ENCODE peak calls at places on chromosome 11, in eight cellular contexts. A is HCT116, Q is stomach, V is transverse colon, K is suprapubic skin, H is endothelial cell of umbilical vein, W is sigmoid colon, I is H1. J is an unnamed sample. For H3K4me1, the result is how much of the 10 kb centered on the place peaks cover.

GRCh38 chr11:128318856-128319474 is 268.4 kb downstream of the ETS1 start:
- DNase-seq in A (no peak), V (no peak), H (peak), W (no peak), I (no peak), K (no peak), Q (no peak), J (no peak)

GRCh38 chr11:17558916-17559315 is 11.9 kb downstream of the OTOG start:
- DNase-seq in H (no peak), I (no peak), A (no peak), V (no peak), W (peak), K (no peak), Q (no peak), J (no peak)

GRCh38 chr11:101342307-101342706 is 212.7 kb upstream of the PGR start:
- DNase-seq in I (no peak), V (no peak), H (no peak), A (no peak), Q (no peak), K (no peak), W (no peak), J (no peak)

GRCh38 chr11:117878939-117879475 is 2.5 kb upstream of the FXYD6 start:
- DNase-seq in A (no peak), H (no peak), W (no peak), V (no peak), K (no peak), I (no peak), Q (no peak), J (no peak)

GRCh38 chr11:91913407-91913806 is 311.2 kb upstream of the FAT3 start:
- DNase-seq in K (no peak), A (no peak), V (no peak), I (no peak), H (no peak), W (no peak), Q (no peak), J (no peak)

GRCh38 chr11:79046365-79046764 is 394.5 kb downstream of the TENM4 start:
- DNase-seq in Q (no peak), H (no peak), I (no peak), V (no peak), W (no peak), K (no peak), A (no peak), J (no peak)

GRCh38 chr11:42552786-42553185 is 759.0 kb upstream of the API5 start:
- DNase-seq in V (no peak), Q (no peak), A (no peak), I (no peak), K (no peak), W (no peak), H (no peak), J (peak)

GRCh38 chr11:19959697-19960096 is 200.6 kb downstream of the DBX1 start:
- DNase-seq in H (no peak), V (no peak), W (no peak), I (no peak), A (no peak), Q (no peak), K (no peak), J (no peak)

GRCh38 chr11:104905271-104905670 is 7.0 kb upstream of the CASP12 start:
- DNase-seq in K (no peak), W (no peak), H (peak), A (peak), V (no peak), I (no peak), Q (no peak), J (no peak)

DNA sequence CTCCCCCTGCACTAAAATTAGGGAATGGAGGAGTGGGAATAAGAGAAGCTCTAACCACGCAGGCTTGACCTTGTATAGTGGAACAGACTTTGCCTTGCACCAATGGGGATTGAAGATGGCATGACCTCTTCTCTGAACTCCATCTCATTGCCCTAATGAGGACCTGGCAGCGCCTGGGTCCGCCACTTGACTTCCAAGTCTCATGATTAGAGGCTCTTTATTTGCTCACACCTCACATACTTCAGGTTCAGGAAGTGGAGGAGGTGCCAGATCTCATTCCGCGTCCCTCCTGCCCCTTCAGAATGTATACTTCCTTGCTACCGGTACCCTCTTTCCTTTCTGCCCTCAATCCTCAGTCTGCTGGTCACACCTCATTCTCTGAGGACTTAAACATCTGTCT is 106.0 kb upstream of the CD44 start:
- DNase-seq in K (no peak), Q (no peak), A (no peak), V (no peak), W (no peak), I (no peak), H (no peak), J (no peak)
- H3K4me1 ChIP-seq in K (half or more), Q (under half), A (under half), V (under half), W (under half), I (under half), H (under half), J (under half)

DNA sequence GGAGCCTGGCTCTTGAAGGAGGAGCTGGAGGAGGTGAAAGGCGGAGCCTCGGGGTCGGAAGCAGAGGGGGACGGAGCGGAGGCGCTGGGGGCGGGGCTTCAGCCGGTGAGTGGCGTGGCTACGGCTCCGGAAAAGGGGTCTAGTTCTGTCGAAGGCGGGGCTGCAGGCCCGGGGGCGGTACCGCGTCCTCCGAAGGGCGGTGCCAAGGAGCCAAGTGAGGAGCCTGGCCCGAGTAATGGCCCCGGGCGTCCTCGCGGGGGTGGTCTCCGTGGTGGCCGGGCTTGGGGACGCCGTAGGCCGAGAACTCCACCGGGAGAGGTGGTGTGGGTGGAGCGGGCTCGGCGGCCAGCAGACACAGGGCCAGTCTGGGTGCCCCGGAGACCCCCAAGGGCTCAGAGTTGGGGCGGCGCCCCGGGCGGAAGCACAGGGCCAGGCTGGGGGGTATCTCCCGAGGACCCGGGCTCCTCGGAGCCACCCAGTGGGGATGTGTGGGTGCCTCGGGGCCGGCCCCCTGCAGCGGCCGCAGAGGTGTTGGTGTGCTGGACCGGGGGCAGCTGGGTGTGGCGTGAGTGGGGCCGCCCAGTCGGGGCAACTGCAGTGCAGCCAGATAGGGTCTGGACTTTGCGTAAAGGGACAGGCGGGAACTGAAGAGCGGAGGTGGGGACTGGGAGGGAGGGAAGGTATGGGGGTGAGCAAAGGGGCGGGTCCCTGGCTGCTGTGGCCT is 697 bp downstream of the FKBP2 start:
- DNase-seq in K (peak), H (peak), V (peak), Q (peak), I (peak), A (peak), W (peak), J (peak)
- TF ChIP-seq POLR2A in K (no peak), H (peak), V (peak), Q (no peak), I (peak), A (peak), W (peak), J (peak)

DNA sequence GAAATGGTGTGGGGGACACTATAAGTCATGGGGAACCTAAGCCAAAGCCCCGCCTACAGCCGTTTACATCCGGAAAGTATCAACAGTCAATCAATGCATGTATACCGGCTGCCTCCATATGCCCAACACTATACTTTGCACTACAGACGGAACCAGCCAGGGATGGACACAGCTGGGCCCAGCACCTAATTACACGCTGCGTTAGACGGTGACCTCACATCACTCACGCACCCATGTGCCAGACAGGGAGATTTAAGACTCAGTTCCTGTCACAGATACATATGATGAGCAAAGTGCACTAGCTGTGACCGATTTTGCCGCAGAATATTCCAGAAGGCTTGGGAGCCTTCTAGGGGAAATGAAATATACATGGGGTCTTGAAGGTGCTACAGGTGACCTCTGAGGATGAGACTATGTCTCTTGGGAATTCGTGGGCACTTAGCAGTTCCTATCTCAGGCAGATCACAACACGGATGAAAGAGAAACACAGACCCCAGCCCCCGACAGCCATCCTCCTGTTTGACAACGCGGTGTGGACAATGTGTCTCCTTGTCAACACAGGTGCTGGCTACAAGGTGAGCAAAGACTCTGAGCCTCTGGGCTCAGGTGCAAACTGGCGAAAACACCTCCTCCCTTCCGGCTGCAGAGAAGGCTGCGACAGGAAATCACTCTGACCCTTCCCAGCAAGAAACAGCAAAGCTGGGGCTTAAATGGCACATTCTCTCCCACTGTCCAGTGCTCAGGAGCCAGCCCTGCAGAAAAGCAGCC is 8.0 kb downstream of the AHNAK start:
- DNase-seq in Q (no peak), W (no peak), V (no peak), A (no peak), H (no peak), K (no peak), I (no peak), J (no peak)
- TF ChIP-seq POLR2AphosphoS5 in Q (no peak), W (no peak), V (no peak), A (no peak), H (no peak), K (no peak), I (no peak), J (peak)

GRCh38 chr11:45024357-45024756 is 73.7 kb upstream of the TP53I11 start:
- DNase-seq in A (no peak), V (no peak), I (no peak), Q (no peak), K (no peak), W (no peak), H (no peak), J (no peak)
- H3K4me1 ChIP-seq in A (under half), V (under half), I (under half), Q (under half), K (under half), W (under half), H (under half), J (under half)

J was measured in prostate gland.